ENCODE peak calls at places on chromosomes 1 and 21, in five cellular contexts. S is left ventricle myocardium inferior, X is neural progenitor cell, V is kidney, Q is hypothalamus. P is an unnamed sample.

GRCh38 chr21:32073593-32073992 is 200.8 kb downstream of the HUNK start:
- DNase-seq in V (no peak), S (no peak), X (no peak), Q (no peak), P (no peak)

GRCh38 chr1:65658122-65658521 is 134.6 kb upstream of the PDE4B start:
- DNase-seq in Q (no peak), V (no peak), S (no peak), X (no peak), P (no peak)

GRCh38 chr1:179021873-179022272 is 3.8 kb upstream of the FAM20B start:
- DNase-seq in S (no peak), V (no peak), X (no peak), Q (no peak), P (no peak)

GRCh38 chr21:33434770-33435360 is 31.7 kb downstream of the IFNGR2 start:
- DNase-seq in V (no peak), Q (no peak), S (no peak), X (no peak), P (no peak)

GRCh38 chr1:39214021-39214713 is 9.7 kb downstream of the MACF1 start:
- DNase-seq in Q (peak), V (no peak), X (peak), S (peak), P (peak)

GRCh38 chr1:176754663-176755062 is 291.7 kb downstream of the PAPPA2 start:
- DNase-seq in X (no peak), V (no peak), S (no peak), Q (no peak), P (no peak)

GRCh38 chr1:39751595-39751994 is 12.9 kb downstream of the PPIE start:
- DNase-seq in Q (no peak), S (no peak), X (no peak), V (no peak), P (no peak)

GRCh38 chr21:44618909-44619308 is 7.0 kb downstream of the KRTAP10-8 start:
- DNase-seq in S (no peak), X (no peak), V (no peak), Q (no peak), P (no peak)

GRCh38 chr1:228283043-228283371 is 75.2 kb downstream of the OBSCN start:
- DNase-seq in S (peak), X (no peak), V (peak), Q (no peak), P (no peak)

GRCh38 chr1:115969509-115969908 is 6.8 kb upstream of the SLC22A15 start:
- DNase-seq in Q (no peak), S (no peak), X (peak), V (no peak), P (peak)

GRCh38 chr1:156813750-156814570 is 2.7 kb downstream of the SH2D2A start:
- DNase-seq in X (peak), S (peak), Q (peak), V (peak), P (peak)

GRCh38 chr1:173430707-173431662 is 46.1 kb upstream of the PRDX6 start:
- DNase-seq in X (peak), Q (peak), S (peak), V (peak), P (peak)

GRCh38 chr1:234970731-234971476 is 157.7 kb downstream of the TOMM20 start:
- DNase-seq in X (peak), V (peak), Q (peak), S (peak), P (no peak)

GRCh38 chr21:44057960-44058651 is 46.0 kb downstream of the TRAPPC10 start:
- DNase-seq in X (no peak), V (no peak), S (no peak), Q (no peak), P (no peak)

GRCh38 chr21:23968722-23969647 is 1638.3 kb downstream of the MRPL39 start:
- DNase-seq in Q (no peak), V (no peak), S (no peak), X (peak), P (peak)

GRCh38 chr1:8481650-8482380 is 163.9 kb downstream of the SLC45A1 start:
- DNase-seq in X (no peak), S (no peak), V (no peak), Q (no peak), P (no peak)

GRCh38 chr1:56868761-56869160 is 14.2 kb downstream of the C8A start:
- DNase-seq in Q (no peak), V (no peak), X (no peak), S (no peak), P (no peak)

GRCh38 chr1:61496501-61496900 is 228.4 kb downstream of the TM2D1 start:
- DNase-seq in Q (no peak), V (no peak), X (no peak), S (no peak), P (no peak)

GRCh38 chr1:240282061-240282830 is 190.6 kb downstream of the FMN2 start:
- DNase-seq in V (no peak), S (no peak), Q (no peak), X (no peak), P (no peak)

GRCh38 chr1:14757260-14757625 is 158.8 kb downstream of the KAZN start:
- DNase-seq in S (no peak), V (no peak), Q (no peak), X (no peak), P (no peak)

GRCh38 chr1:61253059-61253735 is 170.8 kb downstream of the NFIA start:
- DNase-seq in S (peak), X (no peak), V (no peak), Q (no peak), P (no peak)

GRCh38 chr1:198699167-198700015 is 60.6 kb downstream of the PTPRC start:
- DNase-seq in V (peak), X (peak), S (no peak), Q (no peak), P (peak)

GRCh38 chr1:159854693-159855192 is 7.7 kb downstream of the VSIG8 start:
- DNase-seq in S (peak), X (no peak), V (peak), Q (peak), P (peak)

GRCh38 chr1:84724128-84724860 is 34.0 kb upstream of the SSX2IP start:
- DNase-seq in Q (no peak), V (no peak), X (peak), S (no peak), P (peak)

GRCh38 chr1:184664042-184664659 is 90.5 kb downstream of the EDEM3 start:
- DNase-seq in S (peak), Q (peak), X (peak), V (peak), P (peak)

GRCh38 chr1:21651214-21652042 is 17.7 kb downstream of the RAP1GAP start:
- DNase-seq in V (no peak), S (no peak), X (peak), Q (peak), P (peak)

GRCh38 chr1:41902125-41902524 is 16.6 kb downstream of the HIVEP3 start:
- DNase-seq in S (no peak), V (no peak), X (no peak), Q (no peak), P (no peak)

GRCh38 chr1:18972531-18972930 is 16.1 kb upstream of the IFFO2 start:
- DNase-seq in V (no peak), X (no peak), Q (no peak), S (no peak), P (no peak)